ENCODE peak calls at places on chromosomes 5 and 9, in nine cellular contexts. H, N, B, D, I, A, Q, F and S are unnamed samples.

GRCh38 chr9:36878986-36879982 is 154.8 kb downstream of the PAX5 start:
- DNase-seq in N (no peak), H (no peak), F (no peak), Q (no peak), A (no peak), B (no peak), D (no peak), I (no peak), S (no peak)

GRCh38 chr5:83077662-83078261 is 415 bp downstream of the XRCC4 start:
- DNase-seq in N (no peak), D (peak), B (peak), A (peak), H (no peak), I (no peak), F (no peak), Q (peak), S (no peak)

GRCh38 chr5:1004598-1005361 is 3.8 kb upstream of the NKD2 start:
- DNase-seq in B (no peak), A (peak), D (peak), Q (peak), N (no peak), H (peak), I (peak), F (peak), S (no peak)

GRCh38 chr5:670396-671270 is 22.5 kb downstream of the TPPP start:
- DNase-seq in H (peak), Q (no peak), A (no peak), D (no peak), N (no peak), F (no peak), I (no peak), B (no peak), S (no peak)

GRCh38 chr5:73448072-73448432 is 525 bp downstream of the FOXD1 start:
- DNase-seq in I (no peak), N (peak), Q (no peak), H (no peak), F (no peak), D (no peak), B (no peak), A (no peak), S (peak)

GRCh38 chr5:172420215-172420934 is 34.0 kb downstream of the SH3PXD2B start:
- DNase-seq in I (peak), B (peak), F (no peak), Q (no peak), N (peak), H (peak), D (peak), A (peak), S (peak)

GRCh38 chr5:122458278-122458872 is 146.3 kb downstream of the SNCAIP start:
- DNase-seq in I (no peak), H (no peak), N (peak), B (peak), Q (no peak), A (peak), D (peak), F (no peak), S (peak)

GRCh38 chr5:56543431-56544385 is 271.6 kb upstream of the MAP3K1 start:
- DNase-seq in B (peak), D (peak), H (no peak), A (peak), N (no peak), I (no peak), Q (no peak), F (no peak), S (peak)

GRCh38 chr9:135488527-135488926 is 8.9 kb downstream of the PPP1R26 start:
- DNase-seq in B (no peak), H (no peak), F (no peak), I (no peak), D (no peak), N (no peak), A (no peak), Q (no peak), S (no peak)

GRCh38 chr9:106962615-106963363 is 99.8 kb downstream of the ZNF462 start:
- DNase-seq in F (no peak), B (no peak), A (peak), H (no peak), I (no peak), Q (no peak), N (peak), D (peak), S (peak)

GRCh38 chr5:60161340-60161934 is 267.9 kb upstream of the PDE4D start:
- DNase-seq in H (no peak), N (peak), A (peak), I (no peak), D (peak), F (no peak), Q (no peak), B (peak), S (peak)

GRCh38 chr5:172683696-172684464 is 42.8 kb downstream of the NEURL1B start:
- DNase-seq in N (no peak), F (no peak), B (no peak), I (peak), A (no peak), H (no peak), Q (peak), D (no peak), S (no peak)

GRCh38 chr9:6708732-6709131 is 49.0 kb upstream of the KDM4C start:
- DNase-seq in H (no peak), Q (no peak), N (peak), F (no peak), A (no peak), D (no peak), I (no peak), B (no peak), S (no peak)

GRCh38 chr9:110626109-110626829 is 42.3 kb upstream of the MUSK start:
- DNase-seq in B (peak), I (no peak), F (no peak), H (no peak), N (peak), Q (no peak), A (peak), D (peak), S (peak)

GRCh38 chr9:73412874-73413273 is 261.2 kb downstream of the ANXA1 start:
- DNase-seq in A (no peak), D (no peak), B (no peak), I (no peak), F (no peak), N (no peak), H (no peak), Q (no peak), S (no peak)

GRCh38 chr9:38347946-38348345 is 44.6 kb upstream of the ALDH1B1 start:
- DNase-seq in I (no peak), B (no peak), A (no peak), Q (no peak), H (no peak), F (no peak), N (no peak), D (no peak), S (no peak)

GRCh38 chr5:133873454-133873853 is 95.0 kb downstream of the C5orf15 start:
- DNase-seq in N (no peak), D (peak), H (no peak), I (no peak), F (no peak), A (peak), B (no peak), Q (no peak), S (no peak)

GRCh38 chr5:172473427-172473826 is 19.1 kb upstream of the SH3PXD2B start:
- DNase-seq in F (peak), N (no peak), I (no peak), A (no peak), D (no peak), H (no peak), B (no peak), Q (no peak), S (no peak)

GRCh38 chr5:1279443-1280151 is 15.3 kb downstream of the TERT start:
- DNase-seq in A (no peak), Q (no peak), F (no peak), B (no peak), H (peak), N (no peak), D (no peak), I (no peak), S (no peak)

GRCh38 chr5:160363122-160363521 is 7.3 kb downstream of the C1QTNF2 start:
- DNase-seq in H (no peak), B (no peak), F (no peak), N (peak), Q (no peak), D (no peak), A (no peak), I (no peak), S (no peak)

GRCh38 chr5:118611332-118611945 is 376.9 kb downstream of the DTWD2 start:
- DNase-seq in N (no peak), D (peak), H (no peak), F (no peak), A (peak), Q (no peak), I (no peak), B (peak), S (no peak)

GRCh38 chr9:117306032-117306431 is 108.8 kb downstream of the ASTN2 start:
- DNase-seq in F (no peak), N (no peak), H (no peak), Q (no peak), I (no peak), A (no peak), B (no peak), D (no peak), S (no peak)

GRCh38 chr5:651296-652022 is 39.3 kb downstream of the CEP72 start:
- DNase-seq in D (no peak), I (no peak), Q (no peak), H (no peak), F (peak), B (no peak), A (no peak), N (no peak), S (no peak)

GRCh38 chr5:151200913-151201445 is 22.9 kb downstream of the CCDC69 start:
- DNase-seq in D (no peak), Q (no peak), A (no peak), F (no peak), N (no peak), B (no peak), H (no peak), I (no peak), S (no peak)

GRCh38 chr5:122515709-122516431 is 203.8 kb downstream of the SNCAIP start:
- DNase-seq in D (peak), N (peak), H (no peak), Q (no peak), F (no peak), B (peak), I (no peak), A (peak), S (peak)

GRCh38 chr5:916441-917293 is 24.0 kb downstream of the TRIP13 start:
- DNase-seq in F (no peak), A (no peak), B (no peak), H (no peak), I (no peak), N (no peak), D (no peak), Q (no peak), S (no peak)

GRCh38 chr9:83060557-83060956 is 2.4 kb downstream of the RASEF start:
- DNase-seq in H (no peak), A (no peak), Q (no peak), D (no peak), B (no peak), I (no peak), N (no peak), F (no peak), S (no peak)

GRCh38 chr9:70421272-70422180 is 7.1 kb upstream of the KLF9 start:
- DNase-seq in D (peak), A (peak), B (peak), F (no peak), H (no peak), Q (peak), N (peak), I (peak), S (peak)

GRCh38 chr5:84696651-84697050 is 312.0 kb upstream of the EDIL3 start:
- DNase-seq in D (no peak), H (no peak), Q (no peak), F (no peak), I (no peak), A (no peak), N (no peak), B (peak), S (peak)

GRCh38 chr9:73565833-73566465 is 414.3 kb downstream of the ANXA1 start:
- DNase-seq in A (peak), Q (no peak), D (peak), I (no peak), H (peak), F (no peak), N (peak), B (no peak), S (peak)

GRCh38 chr9:11417782-11418181 is 805.0 kb upstream of the PTPRD start:
- DNase-seq in N (no peak), Q (no peak), F (no peak), I (no peak), H (no peak), B (no peak), A (no peak), D (no peak), S (no peak)

GRCh38 chr9:40927851-40928802 is 200.4 kb downstream of the FOXD4L6 start:
- DNase-seq in I (no peak), D (no peak), Q (no peak), A (no peak), N (no peak), F (no peak), B (no peak), H (no peak), S (no peak)

GRCh38 chr5:94849821-94850736 is 231.6 kb downstream of the SLF1 start:
- DNase-seq in D (peak), A (peak), B (peak), F (no peak), Q (peak), H (no peak), N (peak), I (peak), S (peak)

GRCh38 chr5:161676109-161676508 is 9.4 kb upstream of the GABRA6 start:
- DNase-seq in Q (no peak), I (no peak), A (no peak), F (no peak), B (no peak), D (no peak), N (no peak), H (no peak), S (peak)

GRCh38 chr5:124343451-124343867 is 403.0 kb downstream of the ZNF608 start:
- DNase-seq in B (peak), N (peak), I (no peak), A (peak), D (peak), F (no peak), H (no peak), Q (no peak), S (peak)

GRCh38 chr9:105232207-105232606 is 12.2 kb upstream of the SLC44A1 start:
- DNase-seq in H (no peak), B (no peak), D (no peak), Q (no peak), F (no peak), N (no peak), A (no peak), I (no peak), S (peak)

GRCh38 chr9:91803970-91804752 is 145.9 kb downstream of the ROR2 start:
- DNase-seq in B (no peak), N (no peak), F (no peak), Q (no peak), I (no peak), A (no peak), D (no peak), H (no peak), S (no peak)